ENCODE peak calls at places on chromosome 9, in four cellular contexts. One of them, this sample, is unnamed.

GRCh38 chr9:114000671-114001409 is 77.3 kb downstream of the AMBP start:
- DNase-seq in A549: no peak
- DNase-seq in HepG2: no peak
- DNase-seq in H1: no peak
- DNase-seq in this sample: no peak

GRCh38 chr9:114790521-114790920 is 15.3 kb downstream of the TNFSF15 start:
- DNase-seq in A549: no peak
- DNase-seq in HepG2: peak
- DNase-seq in H1: no peak
- DNase-seq in this sample: no peak

GRCh38 chr9:130201399-130201873 is 29.2 kb downstream of the NCS1 start:
- DNase-seq in A549: no peak
- DNase-seq in HepG2: no peak
- DNase-seq in H1: no peak
- DNase-seq in this sample: no peak

GRCh38 chr9:23551929-23552707 is 273.9 kb downstream of the ELAVL2 start:
- DNase-seq in A549: no peak
- DNase-seq in HepG2: no peak
- DNase-seq in H1: no peak
- DNase-seq in this sample: no peak

GRCh38 chr9:106861585-106862114 is 1.3 kb upstream of the ZNF462 start:
- DNase-seq in A549: no peak
- DNase-seq in HepG2: no peak
- DNase-seq in H1: no peak
- DNase-seq in this sample: no peak

GRCh38 chr9:99947395-99947794 is 40.9 kb downstream of the STX17 start:
- DNase-seq in A549: no peak
- DNase-seq in HepG2: no peak
- DNase-seq in H1: no peak
- DNase-seq in this sample: peak

GRCh38 chr9:20304001-20304400 is 318.3 kb downstream of the MLLT3 start:
- DNase-seq in A549: no peak
- DNase-seq in HepG2: no peak
- DNase-seq in H1: no peak
- DNase-seq in this sample: no peak

GRCh38 chr9:68721934-68722333 is 16.9 kb downstream of the PIP5K1B start:
- DNase-seq in A549: no peak
- DNase-seq in HepG2: no peak
- DNase-seq in H1: no peak
- DNase-seq in this sample: peak

GRCh38 chr9:69573666-69574456 is 98.3 kb downstream of the APBA1 start:
- DNase-seq in A549: no peak
- DNase-seq in HepG2: no peak
- DNase-seq in H1: no peak
- DNase-seq in this sample: no peak

GRCh38 chr9:91423785-91424402 is at the start of gene NFIL3:
- DNase-seq in A549: peak
- DNase-seq in HepG2: peak
- DNase-seq in H1: peak
- DNase-seq in this sample: peak

GRCh38 chr9:136342191-136343120 is 15.1 kb downstream of the GPSM1 start:
- DNase-seq in A549: no peak
- DNase-seq in HepG2: no peak
- DNase-seq in H1: peak
- DNase-seq in this sample: peak

GRCh38 chr9:96139592-96140251 is 162.3 kb downstream of the HSD17B3 start:
- DNase-seq in A549: no peak
- DNase-seq in HepG2: no peak
- DNase-seq in H1: no peak
- DNase-seq in this sample: no peak

GRCh38 chr9:136075134-136075841 is 19.8 kb downstream of the NACC2 start:
- DNase-seq in A549: no peak
- DNase-seq in HepG2: no peak
- DNase-seq in H1: peak
- DNase-seq in this sample: no peak

GRCh38 chr9:102069969-102070368 is 331.5 kb upstream of the GRIN3A start:
- DNase-seq in A549: no peak
- DNase-seq in HepG2: no peak
- DNase-seq in H1: no peak
- DNase-seq in this sample: no peak

GRCh38 chr9:36928670-36929349 is 105.3 kb downstream of the PAX5 start:
- DNase-seq in A549: peak
- DNase-seq in HepG2: no peak
- DNase-seq in H1: no peak
- DNase-seq in this sample: no peak

GRCh38 chr9:138051586-138052321 is 174.2 kb downstream of the CACNA1B start:
- DNase-seq in A549: no peak
- DNase-seq in HepG2: no peak
- DNase-seq in H1: no peak
- DNase-seq in this sample: no peak

GRCh38 chr9:68919666-68920065 is 94.2 kb downstream of the PRKACG start:
- DNase-seq in A549: no peak
- DNase-seq in HepG2: no peak
- DNase-seq in H1: no peak
- DNase-seq in this sample: no peak

GRCh38 chr9:136927343-136928261 is 16.9 kb downstream of the FBXW5 start:
- DNase-seq in A549: no peak
- DNase-seq in HepG2: no peak
- DNase-seq in H1: no peak
- DNase-seq in this sample: no peak

GRCh38 chr9:20320921-20321320 is 301.4 kb downstream of the MLLT3 start:
- DNase-seq in A549: no peak
- DNase-seq in HepG2: no peak
- DNase-seq in H1: no peak
- DNase-seq in this sample: no peak

GRCh38 chr9:124292696-124293593 is 35.2 kb downstream of the NEK6 start:
- DNase-seq in A549: no peak
- DNase-seq in HepG2: no peak
- DNase-seq in H1: no peak
- DNase-seq in this sample: no peak

GRCh38 chr9:18610956-18611355 is 137.0 kb downstream of the ADAMTSL1 start:
- DNase-seq in A549: no peak
- DNase-seq in HepG2: no peak
- DNase-seq in H1: no peak
- DNase-seq in this sample: no peak

GRCh38 chr9:73080110-73080683 is 71.5 kb upstream of the ANXA1 start:
- DNase-seq in A549: no peak
- DNase-seq in HepG2: no peak
- DNase-seq in H1: no peak
- DNase-seq in this sample: no peak

GRCh38 chr9:107079589-107079988 is 203.5 kb upstream of the RAD23B start:
- DNase-seq in A549: no peak
- DNase-seq in HepG2: no peak
- DNase-seq in H1: no peak
- DNase-seq in this sample: no peak

GRCh38 chr9:120914953-120915352 is 11.6 kb downstream of the TRAF1 start:
- DNase-seq in A549: no peak
- DNase-seq in HepG2: no peak
- DNase-seq in H1: no peak
- DNase-seq in this sample: no peak
- TF ChIP-seq RNF2 in A549: no peak
- TF ChIP-seq RNF2 in HepG2: no peak
- TF ChIP-seq RNF2 in H1: no peak
- TF ChIP-seq RNF2 in this sample: no peak

DNA sequence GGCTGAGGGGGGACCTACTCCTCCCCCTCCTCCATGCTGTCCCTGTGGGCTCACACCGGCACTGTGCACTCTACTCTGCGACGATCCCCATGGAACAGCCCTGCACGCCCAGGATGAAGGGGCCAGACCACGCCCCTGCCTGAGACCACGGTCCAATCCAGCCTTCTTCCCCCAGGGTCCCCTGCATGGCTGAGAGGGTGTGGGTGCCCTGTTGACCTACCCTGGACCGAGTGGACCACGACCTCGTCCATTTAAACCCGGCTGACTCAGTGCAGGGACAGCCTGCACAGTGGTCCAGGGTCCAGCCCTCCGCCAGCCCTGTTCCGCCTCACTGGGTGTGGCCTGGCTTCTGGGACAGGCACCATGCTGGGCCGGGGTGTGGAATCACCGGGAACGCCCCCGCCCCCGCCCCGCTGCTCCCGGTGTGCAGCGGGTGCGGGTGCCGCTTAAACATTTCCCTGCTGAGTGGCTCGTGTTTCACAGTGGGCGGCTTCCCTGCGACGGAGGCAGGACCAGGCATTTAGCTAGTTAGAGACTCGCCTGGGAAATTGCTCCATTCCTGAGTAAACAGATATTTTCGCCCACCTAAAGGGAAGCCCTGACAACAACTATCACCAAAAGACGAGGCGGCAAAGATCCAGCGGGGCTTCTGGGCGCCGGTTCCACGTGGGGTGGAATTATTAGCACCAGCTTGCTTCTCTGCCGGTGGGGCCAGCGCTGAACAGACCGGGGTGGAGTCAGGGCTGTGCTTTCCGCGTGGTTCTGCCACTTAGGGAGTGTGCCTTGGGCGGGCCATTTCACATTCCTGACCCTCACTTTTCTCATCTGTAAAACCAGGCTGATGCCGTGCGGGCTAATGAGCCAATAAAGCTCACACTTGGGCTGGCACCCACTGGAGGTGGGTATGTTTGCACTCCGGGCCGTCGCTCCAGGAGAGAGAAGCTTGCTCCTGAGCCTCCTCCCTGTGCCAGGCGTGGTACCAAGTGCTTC is 22.6 kb downstream of the DBH start:
- DNase-seq in A549: peak
- DNase-seq in HepG2: peak
- DNase-seq in H1: peak
- DNase-seq in this sample: peak
- TF ChIP-seq RNF2 in A549: no peak
- TF ChIP-seq RNF2 in HepG2: no peak
- TF ChIP-seq RNF2 in H1: no peak
- TF ChIP-seq RNF2 in this sample: no peak

GRCh38 chr9:78130853-78131252 is 99.2 kb upstream of the GNAQ start:
- DNase-seq in A549: no peak
- DNase-seq in HepG2: no peak
- DNase-seq in H1: no peak
- DNase-seq in this sample: no peak

GRCh38 chr9:78131969-78132687 is 100.5 kb upstream of the GNAQ start:
- DNase-seq in A549: no peak
- DNase-seq in HepG2: no peak
- DNase-seq in H1: no peak
- DNase-seq in this sample: no peak

GRCh38 chr9:78127271-78128225 is 95.9 kb upstream of the GNAQ start:
- DNase-seq in A549: no peak
- DNase-seq in HepG2: no peak
- DNase-seq in H1: no peak
- DNase-seq in this sample: no peak

GRCh38 chr9:78132688-78133033 is 101.0 kb upstream of the GNAQ start:
- DNase-seq in A549: no peak
- DNase-seq in HepG2: no peak
- DNase-seq in H1: no peak
- DNase-seq in this sample: no peak

DNA sequence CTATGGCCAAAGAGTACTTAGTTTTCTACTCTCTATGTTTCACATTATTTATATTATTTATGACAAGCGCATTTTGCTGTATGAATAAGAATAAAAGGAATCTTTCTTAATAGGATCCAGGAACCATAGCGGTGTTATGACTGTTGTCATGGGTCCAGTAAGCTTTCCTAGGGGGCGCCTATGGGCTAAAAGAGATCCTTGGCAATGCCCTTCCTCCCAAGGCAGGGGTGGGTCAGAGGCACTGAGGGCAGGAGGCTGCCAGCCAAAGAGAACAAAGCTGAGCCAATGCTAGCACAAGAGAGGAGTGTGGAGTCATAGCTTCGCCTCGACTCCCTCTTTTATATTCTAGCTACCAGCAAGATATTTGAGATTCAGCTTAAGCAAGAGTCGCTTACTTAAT is 98.4 kb upstream of the GNAQ start:
- DNase-seq in A549: peak
- DNase-seq in HepG2: no peak
- DNase-seq in H1: peak
- DNase-seq in this sample: no peak
- TF ChIP-seq RNF2 in A549: no peak
- TF ChIP-seq RNF2 in HepG2: no peak
- TF ChIP-seq RNF2 in H1: no peak
- TF ChIP-seq RNF2 in this sample: no peak

GRCh38 chr9:116390306-116391228 is 237.0 kb downstream of the PAPPA start:
- DNase-seq in A549: no peak
- DNase-seq in HepG2: no peak
- DNase-seq in H1: no peak
- DNase-seq in this sample: no peak
- TF ChIP-seq RNF2 in A549: no peak
- TF ChIP-seq RNF2 in HepG2: no peak
- TF ChIP-seq RNF2 in H1: no peak
- TF ChIP-seq RNF2 in this sample: no peak

GRCh38 chr9:38337095-38337494 is 55.4 kb upstream of the ALDH1B1 start:
- DNase-seq in A549: no peak
- DNase-seq in HepG2: no peak
- DNase-seq in H1: no peak
- DNase-seq in this sample: no peak
- TF ChIP-seq RNF2 in A549: no peak
- TF ChIP-seq RNF2 in HepG2: no peak
- TF ChIP-seq RNF2 in H1: no peak
- TF ChIP-seq RNF2 in this sample: no peak

DNA sequence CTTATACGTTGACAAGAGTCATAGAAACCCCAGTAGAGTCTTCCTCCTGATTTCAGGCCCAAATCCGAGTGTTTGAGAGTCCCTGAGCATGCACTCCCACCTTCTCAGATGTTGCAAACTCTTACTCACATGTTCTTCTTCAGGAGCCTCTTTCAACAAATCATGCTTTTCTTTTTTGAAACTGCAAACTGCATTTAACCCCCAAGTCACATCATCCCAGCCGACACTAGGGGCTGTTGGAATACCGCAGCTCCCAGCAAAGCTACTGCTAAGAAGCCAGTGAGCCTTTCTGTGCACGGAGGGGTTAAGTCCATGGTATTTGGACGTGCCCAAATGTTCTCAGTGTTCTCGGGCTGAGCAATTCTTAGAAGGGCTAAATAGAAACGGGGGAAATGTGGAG is 282.9 kb downstream of the NFIB start:
- DNase-seq in A549: no peak
- DNase-seq in HepG2: no peak
- DNase-seq in H1: no peak
- DNase-seq in this sample: peak
- TF ChIP-seq RNF2 in A549: no peak
- TF ChIP-seq RNF2 in HepG2: no peak
- TF ChIP-seq RNF2 in H1: no peak
- TF ChIP-seq RNF2 in this sample: no peak

DNA sequence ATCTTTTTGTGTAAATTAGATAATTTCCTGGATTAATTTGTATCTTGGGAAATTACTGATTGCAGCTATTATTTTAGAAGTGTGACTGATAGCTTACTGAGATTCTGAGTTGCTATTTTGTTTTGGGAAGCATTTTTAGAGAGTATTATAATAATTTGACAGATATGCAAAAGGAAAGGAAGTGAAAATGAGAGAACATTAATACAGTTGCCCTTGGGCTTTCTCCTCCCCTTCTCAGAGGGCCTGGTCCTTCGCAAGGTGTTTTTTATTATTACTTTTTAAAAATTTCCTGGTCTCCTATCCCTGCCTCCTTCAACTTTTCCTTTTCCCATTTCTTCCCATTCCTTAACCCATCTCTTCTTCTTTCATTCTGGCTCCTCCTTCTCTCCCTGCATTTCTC is 32.6 kb downstream of the UBAP1 start:
- DNase-seq in A549: no peak
- DNase-seq in HepG2: no peak
- DNase-seq in H1: no peak
- DNase-seq in this sample: no peak
- TF ChIP-seq RNF2 in A549: no peak
- TF ChIP-seq RNF2 in HepG2: no peak
- TF ChIP-seq RNF2 in H1: no peak
- TF ChIP-seq RNF2 in this sample: no peak

This sample was measured in K562.